ENCODE peak calls at places on chromosomes 5 and 9, in six cellular contexts. K, P, X, S, C and R are unnamed samples.

GRCh38 chr9:1759009-1759408 is 256.1 kb upstream of the SMARCA2 start:
- DNase-seq in K (no peak), P (no peak), X (no peak), S (no peak), C (no peak), R (peak)

GRCh38 chr9:126043691-126044090 is 282.9 kb upstream of the MVB12B start:
- DNase-seq in K (no peak), P (no peak), X (no peak), S (no peak), C (no peak), R (no peak)

GRCh38 chr5:141849371-141850182 is 28.6 kb downstream of the PCDH1 start:
- DNase-seq in K (peak), P (peak), X (peak), S (peak), C (peak), R (peak)

GRCh38 chr9:132828201-132828770 is 49.8 kb downstream of the AK8 start:
- DNase-seq in K (no peak), P (no peak), X (no peak), S (no peak), C (no peak), R (no peak)

GRCh38 chr5:41831155-41831554 is 39.1 kb downstream of the OXCT1 start:
- DNase-seq in K (no peak), P (no peak), X (no peak), S (no peak), C (no peak), R (no peak)

GRCh38 chr5:156240414-156240813 is 86.5 kb upstream of the SGCD start:
- DNase-seq in K (no peak), P (no peak), X (no peak), S (no peak), C (no peak), R (no peak)

GRCh38 chr5:19927919-19928318 is 60.1 kb downstream of the CDH18 start:
- DNase-seq in K (no peak), P (no peak), X (no peak), S (no peak), C (no peak), R (no peak)

GRCh38 chr9:90926920-90927319 is 125.3 kb downstream of the SYK start:
- DNase-seq in K (no peak), P (no peak), X (no peak), S (no peak), C (no peak), R (no peak)

GRCh38 chr5:172943283-172943841 is 15.9 kb upstream of the RPL26L1 start:
- DNase-seq in K (no peak), P (no peak), X (peak), S (no peak), C (no peak), R (no peak)

GRCh38 chr9:109639666-109640231 is 140.2 kb upstream of the PALM2AKAP2 start:
- DNase-seq in K (no peak), P (no peak), X (no peak), S (no peak), C (no peak), R (no peak)

GRCh38 chr9:87668222-87668621 is 57.7 kb upstream of the CTSL start:
- DNase-seq in K (no peak), P (no peak), X (no peak), S (no peak), C (no peak), R (no peak)

GRCh38 chr5:147547730-147548129 is 37.9 kb upstream of the DPYSL3 start:
- DNase-seq in K (no peak), P (no peak), X (peak), S (no peak), C (no peak), R (no peak)